ENCODE peak calls at places on chromosomes 12 and 14, in eight cellular contexts. R is NCI-H82; I is neural progenitor cell; V is SHP77; L is CD8-positive, alpha-beta memory T cell; J is psoas muscle; E is naive B cell; Y is mesothelial cell of epicardium. Q is an unnamed sample.
A peak's percentile ranks its signal among the peaks of the same experiment; 100 is the strongest.

GRCh38 chr12:122870867-122871664 is 24.9 kb downstream of the VPS37B start:
- DNase-seq in E (no peak), J (no peak), I (peak; percentile 80), L (no peak), Y (no peak), V (no peak), R (no peak), Q (no peak)

GRCh38 chr12:71465794-71466193 is 26.2 kb downstream of the LGR5 start:
- DNase-seq in I (no peak), V (peak; percentile 69), E (no peak), J (no peak), R (no peak), L (no peak), Y (no peak), Q (no peak)

GRCh38 chr12:67042697-67043131 is 226.4 kb upstream of the CAND1 start:
- DNase-seq in R (peak; percentile 81), J (no peak), Y (no peak), V (peak; percentile 85), E (no peak), I (peak; percentile 41), L (no peak), Q (no peak)

GRCh38 chr12:71744522-71745300 is 10.0 kb upstream of the RAB21 start:
- DNase-seq in E (no peak), J (no peak), R (no peak), Y (no peak), V (no peak), I (no peak), L (no peak), Q (no peak)

GRCh38 chr12:120886194-120887018 is 17.8 kb downstream of the SPPL3 start:
- DNase-seq in L (peak; percentile 16), E (no peak), J (no peak), V (no peak), Y (no peak), I (no peak), R (no peak), Q (no peak)

GRCh38 chr12:113007166-113007565 is 28.8 kb downstream of the OAS2 start:
- DNase-seq in I (no peak), Y (no peak), R (no peak), V (no peak), E (no peak), J (no peak), L (no peak), Q (no peak)

GRCh38 chr14:55847766-55848165 is 267.8 kb downstream of the KTN1 start:
- DNase-seq in J (no peak), Y (no peak), L (no peak), E (no peak), R (no peak), V (no peak), I (no peak), Q (no peak)

GRCh38 chr14:91310620-91311283 is 66.2 kb upstream of the GPR68 start:
- DNase-seq in I (no peak), L (peak; percentile 62), E (no peak), V (no peak), Y (no peak), J (no peak), R (no peak), Q (no peak)